ENCODE peak calls at places on chromosomes 3 and 15, in seven cellular contexts. One of them, this sample, is unnamed. For H3K4me1, the result is how much of the 10 kb centered on the place peaks cover.

GRCh38 chr3:116045251-116045770 is 400.0 kb downstream of the LSAMP start:
- DNase-seq in endodermal cell: no peak
- DNase-seq in heart left ventricle: no peak
- DNase-seq in breast epithelium: no peak
- DNase-seq in sigmoid colon: no peak
- DNase-seq in GM12878: no peak
- DNase-seq in hepatocyte: no peak
- DNase-seq in this sample: no peak

GRCh38 chr15:48177383-48177874 is 666 bp downstream of the MYEF2 start:
- DNase-seq in endodermal cell: no peak
- DNase-seq in heart left ventricle: no peak
- DNase-seq in breast epithelium: no peak
- DNase-seq in sigmoid colon: no peak
- DNase-seq in GM12878: peak
- DNase-seq in hepatocyte: peak
- DNase-seq in this sample: no peak

GRCh38 chr15:52060511-52060910 is 41.5 kb downstream of the MAPK6 start:
- DNase-seq in endodermal cell: no peak
- DNase-seq in heart left ventricle: no peak
- DNase-seq in breast epithelium: no peak
- DNase-seq in sigmoid colon: no peak
- DNase-seq in GM12878: no peak
- DNase-seq in hepatocyte: no peak
- DNase-seq in this sample: no peak

GRCh38 chr3:126469479-126469878 is 6.2 kb downstream of the ZXDC start:
- DNase-seq in endodermal cell: no peak
- DNase-seq in heart left ventricle: no peak
- DNase-seq in breast epithelium: no peak
- DNase-seq in sigmoid colon: peak
- DNase-seq in GM12878: no peak
- DNase-seq in hepatocyte: no peak
- DNase-seq in this sample: no peak

GRCh38 chr15:65368300-65368617 is 9.5 kb downstream of the IGDCC3 start:
- DNase-seq in endodermal cell: peak
- DNase-seq in heart left ventricle: no peak
- DNase-seq in breast epithelium: no peak
- DNase-seq in sigmoid colon: no peak
- DNase-seq in GM12878: no peak
- DNase-seq in hepatocyte: no peak
- DNase-seq in this sample: no peak

GRCh38 chr3:56238299-56238698 is 230.0 kb downstream of the ERC2 start:
- DNase-seq in endodermal cell: peak
- DNase-seq in heart left ventricle: no peak
- DNase-seq in breast epithelium: no peak
- DNase-seq in sigmoid colon: no peak
- DNase-seq in GM12878: no peak
- DNase-seq in hepatocyte: no peak
- DNase-seq in this sample: no peak

GRCh38 chr3:155442066-155442465 is 148.6 kb upstream of the STRIT1 start:
- DNase-seq in endodermal cell: no peak
- DNase-seq in heart left ventricle: no peak
- DNase-seq in breast epithelium: no peak
- DNase-seq in sigmoid colon: no peak
- DNase-seq in GM12878: no peak
- DNase-seq in hepatocyte: no peak
- DNase-seq in this sample: no peak

GRCh38 chr15:34514251-34514760 is 69.1 kb downstream of the GOLGA8B start:
- DNase-seq in endodermal cell: peak
- DNase-seq in heart left ventricle: peak
- DNase-seq in breast epithelium: no peak
- DNase-seq in sigmoid colon: peak
- DNase-seq in GM12878: no peak
- DNase-seq in hepatocyte: peak
- DNase-seq in this sample: no peak

GRCh38 chr3:34364345-34364744 is 565.9 kb downstream of the PDCD6IP start:
- DNase-seq in endodermal cell: no peak
- DNase-seq in heart left ventricle: no peak
- DNase-seq in breast epithelium: no peak
- DNase-seq in sigmoid colon: no peak
- DNase-seq in GM12878: peak
- DNase-seq in hepatocyte: no peak
- DNase-seq in this sample: no peak

GRCh38 chr3:122728186-122728585 is 47.5 kb downstream of the PARP14 start:
- DNase-seq in endodermal cell: no peak
- DNase-seq in heart left ventricle: no peak
- DNase-seq in breast epithelium: no peak
- DNase-seq in sigmoid colon: no peak
- DNase-seq in GM12878: no peak
- DNase-seq in hepatocyte: no peak
- DNase-seq in this sample: no peak

GRCh38 chr3:152258448-152259302 is 10.1 kb upstream of the MBNL1 start:
- DNase-seq in endodermal cell: no peak
- DNase-seq in heart left ventricle: peak
- DNase-seq in breast epithelium: no peak
- DNase-seq in sigmoid colon: peak
- DNase-seq in GM12878: no peak
- DNase-seq in hepatocyte: peak
- DNase-seq in this sample: no peak

GRCh38 chr3:192481638-192482037 is 245.7 kb downstream of the FGF12 start:
- DNase-seq in endodermal cell: no peak
- DNase-seq in heart left ventricle: no peak
- DNase-seq in breast epithelium: no peak
- DNase-seq in sigmoid colon: no peak
- DNase-seq in GM12878: no peak
- DNase-seq in hepatocyte: peak
- DNase-seq in this sample: no peak

GRCh38 chr3:142808103-142808917 is 80.6 kb downstream of the PCOLCE2 start:
- DNase-seq in endodermal cell: no peak
- DNase-seq in heart left ventricle: no peak
- DNase-seq in breast epithelium: no peak
- DNase-seq in sigmoid colon: no peak
- DNase-seq in GM12878: no peak
- DNase-seq in hepatocyte: no peak
- DNase-seq in this sample: no peak

GRCh38 chr3:42720126-42720525 is 17.5 kb upstream of the HHATL start:
- DNase-seq in endodermal cell: no peak
- DNase-seq in heart left ventricle: no peak
- DNase-seq in breast epithelium: no peak
- DNase-seq in sigmoid colon: no peak
- DNase-seq in GM12878: no peak
- DNase-seq in hepatocyte: no peak
- DNase-seq in this sample: no peak

GRCh38 chr3:99637041-99637380 is 1.4 kb upstream of the COL8A1 start:
- DNase-seq in endodermal cell: peak
- DNase-seq in heart left ventricle: no peak
- DNase-seq in breast epithelium: no peak
- DNase-seq in sigmoid colon: no peak
- DNase-seq in GM12878: no peak
- DNase-seq in hepatocyte: no peak
- DNase-seq in this sample: no peak

GRCh38 chr3:190121061-190121765 is 516 bp upstream of the P3H2 start:
- DNase-seq in endodermal cell: no peak
- DNase-seq in heart left ventricle: no peak
- DNase-seq in breast epithelium: no peak
- DNase-seq in sigmoid colon: peak
- DNase-seq in GM12878: no peak
- DNase-seq in hepatocyte: no peak
- DNase-seq in this sample: no peak

GRCh38 chr3:190119734-190120133 is 963 bp downstream of the P3H2 start:
- DNase-seq in endodermal cell: no peak
- DNase-seq in heart left ventricle: no peak
- DNase-seq in breast epithelium: no peak
- DNase-seq in sigmoid colon: no peak
- DNase-seq in GM12878: no peak
- DNase-seq in hepatocyte: no peak
- DNase-seq in this sample: no peak

GRCh38 chr3:190117995-190118394 is 2.7 kb downstream of the P3H2 start:
- DNase-seq in endodermal cell: no peak
- DNase-seq in heart left ventricle: no peak
- DNase-seq in breast epithelium: no peak
- DNase-seq in sigmoid colon: no peak
- DNase-seq in GM12878: no peak
- DNase-seq in hepatocyte: no peak
- DNase-seq in this sample: no peak

GRCh38 chr3:190120161-190121060 is at the start of gene P3H2:
- DNase-seq in endodermal cell: peak
- DNase-seq in heart left ventricle: peak
- DNase-seq in breast epithelium: peak
- DNase-seq in sigmoid colon: peak
- DNase-seq in GM12878: no peak
- DNase-seq in hepatocyte: peak
- DNase-seq in this sample: peak

DNA sequence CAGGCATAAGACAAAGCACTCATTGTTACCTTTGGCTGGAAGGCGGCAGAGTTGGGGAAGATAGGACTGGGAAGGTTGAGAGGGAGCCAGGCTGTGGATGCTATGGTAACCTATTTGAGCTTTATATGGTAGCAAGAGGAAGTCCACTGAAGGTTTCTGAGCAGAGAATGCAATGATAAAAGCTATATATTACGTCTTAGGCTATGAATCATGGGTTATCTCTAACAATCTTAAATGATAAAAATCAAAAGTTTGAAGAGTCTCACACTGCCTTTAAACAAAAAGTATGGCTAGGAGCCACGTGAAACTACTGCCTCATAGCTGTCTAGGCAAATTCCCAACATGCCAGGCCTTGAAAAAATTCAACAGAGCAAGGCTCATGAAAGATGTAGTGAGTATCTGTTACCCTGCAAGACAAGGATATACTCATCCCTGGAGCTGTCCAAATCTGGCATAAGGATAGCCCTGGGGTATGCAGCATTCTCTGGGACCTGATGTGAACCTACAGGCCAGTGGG is 4.1 kb downstream of the P3H2 start:
- DNase-seq in endodermal cell: no peak
- DNase-seq in heart left ventricle: no peak
- DNase-seq in breast epithelium: no peak
- DNase-seq in sigmoid colon: no peak
- DNase-seq in GM12878: no peak
- DNase-seq in hepatocyte: no peak
- DNase-seq in this sample: no peak
- H3K4me3 ChIP-seq in endodermal cell: peak
- H3K4me3 ChIP-seq in heart left ventricle: no peak
- H3K4me3 ChIP-seq in breast epithelium: no peak
- H3K4me3 ChIP-seq in sigmoid colon: no peak
- H3K4me3 ChIP-seq in GM12878: no peak
- H3K4me3 ChIP-seq in hepatocyte: no peak
- H3K4me3 ChIP-seq in this sample: no peak

GRCh38 chr15:82306791-82307713 is 42.2 kb downstream of the GOLGA6L10 start:
- DNase-seq in endodermal cell: peak
- DNase-seq in heart left ventricle: no peak
- DNase-seq in breast epithelium: peak
- DNase-seq in sigmoid colon: peak
- DNase-seq in GM12878: no peak
- DNase-seq in hepatocyte: no peak
- DNase-seq in this sample: no peak
- TF ChIP-seq CTCF in endodermal cell: peak
- TF ChIP-seq CTCF in heart left ventricle: no peak
- TF ChIP-seq CTCF in breast epithelium: no peak
- TF ChIP-seq CTCF in sigmoid colon: no peak
- TF ChIP-seq CTCF in GM12878: no peak
- TF ChIP-seq CTCF in hepatocyte: no peak
- TF ChIP-seq CTCF in this sample: no peak

GRCh38 chr3:89964347-89964746 is 856.9 kb downstream of the EPHA3 start:
- DNase-seq in endodermal cell: no peak
- DNase-seq in heart left ventricle: no peak
- DNase-seq in breast epithelium: no peak
- DNase-seq in sigmoid colon: no peak
- DNase-seq in GM12878: no peak
- DNase-seq in hepatocyte: no peak
- DNase-seq in this sample: no peak
- H3K4me1 ChIP-seq in endodermal cell: under half
- H3K4me1 ChIP-seq in heart left ventricle: under half
- H3K4me1 ChIP-seq in breast epithelium: under half
- H3K4me1 ChIP-seq in sigmoid colon: under half
- H3K4me1 ChIP-seq in GM12878: under half
- H3K4me1 ChIP-seq in hepatocyte: under half
- H3K4me1 ChIP-seq in this sample: under half

GRCh38 chr3:138594935-138595259 is 837 bp upstream of the CEP70 start:
- DNase-seq in endodermal cell: no peak
- DNase-seq in heart left ventricle: no peak
- DNase-seq in breast epithelium: no peak
- DNase-seq in sigmoid colon: no peak
- DNase-seq in GM12878: no peak
- DNase-seq in hepatocyte: no peak
- DNase-seq in this sample: no peak
- H3K4me3 ChIP-seq in endodermal cell: peak
- H3K4me3 ChIP-seq in heart left ventricle: peak
- H3K4me3 ChIP-seq in breast epithelium: peak
- H3K4me3 ChIP-seq in sigmoid colon: no peak
- H3K4me3 ChIP-seq in GM12878: no peak
- H3K4me3 ChIP-seq in hepatocyte: no peak
- H3K4me3 ChIP-seq in this sample: peak

DNA sequence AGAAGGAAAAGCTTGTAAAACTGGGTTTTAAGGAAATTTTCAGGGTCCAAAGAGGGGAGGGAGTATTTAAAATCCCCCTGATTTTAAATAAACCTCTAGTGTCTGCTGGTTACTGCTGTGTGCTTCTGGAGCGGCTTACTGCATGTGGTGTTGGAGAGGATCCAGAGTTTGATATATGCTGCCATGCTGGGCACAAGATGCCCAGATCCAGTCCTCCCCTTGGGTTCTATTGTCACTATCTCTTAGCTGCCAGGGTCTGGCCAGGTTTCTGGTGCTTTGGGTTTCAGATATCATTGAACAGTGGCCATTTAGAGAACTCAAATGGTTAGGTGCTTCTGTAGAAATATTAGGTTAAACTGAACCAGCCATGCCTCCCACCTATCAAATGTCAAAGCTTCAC is 27.5 kb downstream of the MINAR1 start:
- DNase-seq in endodermal cell: no peak
- DNase-seq in heart left ventricle: no peak
- DNase-seq in breast epithelium: no peak
- DNase-seq in sigmoid colon: no peak
- DNase-seq in GM12878: no peak
- DNase-seq in hepatocyte: no peak
- DNase-seq in this sample: no peak
- TF ChIP-seq CTCF in endodermal cell: no peak
- TF ChIP-seq CTCF in heart left ventricle: no peak
- TF ChIP-seq CTCF in breast epithelium: no peak
- TF ChIP-seq CTCF in sigmoid colon: no peak
- TF ChIP-seq CTCF in GM12878: no peak
- TF ChIP-seq CTCF in hepatocyte: no peak
- TF ChIP-seq CTCF in this sample: no peak

This sample was measured in tibial nerve.